ENCODE peak calls at places on chromosome 19, in eight cellular contexts. P is GM04504; Y is Daoy; D is head of caudate nucleus; G is activated CD4-positive, alpha-beta T cell treated with anti-CD3 and anti-CD28 coated beads for 1 hour; W is NCI-H1092 treated with DMSO at 0.1 percent for 48 hours; M is NCI-H748 treated with DMSO at 0.1 percent for 48 hours; U is EH. E is an unnamed sample.

GRCh38 chr19:29687244-29687896 is 22.1 kb downstream of the PLEKHF1 start:
- DNase-seq in P (peak; percentile 97), Y (peak; percentile 92), D (no peak), G (no peak), W (no peak), M (no peak), U (peak; percentile 96), E (no peak)

GRCh38 chr19:6521718-6522646 is 8.8 kb upstream of the TNFSF9 start:
- DNase-seq in P (no peak), Y (peak; percentile 54), D (no peak), G (peak; percentile 29), W (no peak), M (no peak), U (peak; percentile 11), E (peak; percentile 48)

GRCh38 chr19:18846862-18847515 is 15.2 kb downstream of the UPF1 start:
- DNase-seq in P (peak; percentile 71), Y (peak; percentile 79), D (peak; percentile 86), G (peak; percentile 53), W (peak; percentile 15), M (no peak), U (peak; percentile 82), E (peak; percentile 85)

GRCh38 chr19:48480151-48480475 is 10.9 kb downstream of the CYTH2 start:
- DNase-seq in P (no peak), Y (no peak), D (peak; percentile 62), G (no peak), W (no peak), M (no peak), U (peak; percentile 31), E (peak; percentile 68)

GRCh38 chr19:3985643-3986259 is 488 bp upstream of the EEF2 start:
- DNase-seq in P (no peak), Y (no peak), D (no peak), G (no peak), W (peak; percentile 66), M (no peak), U (no peak), E (no peak)

GRCh38 chr19:1259206-1259872 is 9.8 kb upstream of the CIRBP start:
- DNase-seq in P (no peak), Y (peak; percentile 86), D (no peak), G (peak; percentile 56), W (no peak), M (no peak), U (peak; percentile 83), E (peak; percentile 94)

GRCh38 chr19:43648633-43649032 is 9.0 kb upstream of the CADM4 start:
- DNase-seq in P (no peak), Y (no peak), D (no peak), G (no peak), W (no peak), M (no peak), U (no peak), E (no peak)

GRCh38 chr19:8512115-8512967 is 1.6 kb downstream of the ZNF414 start:
- DNase-seq in P (no peak), Y (peak; percentile 49), D (no peak), G (no peak), W (no peak), M (no peak), U (peak; percentile 25), E (peak; percentile 56)

GRCh38 chr19:57351867-57352266 is 796 bp downstream of the ZNF304 start:
- DNase-seq in P (no peak), Y (no peak), D (no peak), G (no peak), W (no peak), M (no peak), U (peak; percentile 16), E (no peak)

GRCh38 chr19:21566073-21566472 is 60.7 kb downstream of the ZNF429 start:
- DNase-seq in P (no peak), Y (no peak), D (no peak), G (no peak), W (no peak), M (no peak), U (no peak), E (no peak)

GRCh38 chr19:18274776-18275356 is 614 bp upstream of the IQCN start:
- DNase-seq in P (peak; percentile 83), Y (peak; percentile 95), D (peak; percentile 67), G (no peak), W (no peak), M (no peak), U (peak; percentile 90), E (peak; percentile 92)

GRCh38 chr19:8973501-8974091 is 36.6 kb downstream of the MUC16 start:
- DNase-seq in P (no peak), Y (no peak), D (no peak), G (no peak), W (no peak), M (no peak), U (no peak), E (no peak)

GRCh38 chr19:38841180-38841766 is 8.5 kb downstream of the HNRNPL start:
- DNase-seq in P (no peak), Y (no peak), D (no peak), G (no peak), W (no peak), M (no peak), U (no peak), E (no peak)

GRCh38 chr19:39398297-39398864 is 7.2 kb downstream of the MED29 start:
- DNase-seq in P (peak; percentile 82), Y (peak; percentile 83), D (no peak), G (peak; percentile 40), W (no peak), M (no peak), U (peak; percentile 88), E (peak; percentile 87)

GRCh38 chr19:1495051-1495798 is 4.2 kb downstream of the REEP6 start:
- DNase-seq in P (no peak), Y (no peak), D (no peak), G (no peak), W (no peak), M (no peak), U (no peak), E (no peak)

GRCh38 chr19:2690856-2691255 is 11.6 kb downstream of the GNG7 start:
- DNase-seq in P (no peak), Y (no peak), D (no peak), G (no peak), W (no peak), M (no peak), U (no peak), E (no peak)